ENCODE peak calls at places on chromosome 10, in four cellular contexts. D is IMR-90, A is mesendoderm, L is H1. B is an unnamed sample.

GRCh38 chr10:75410135-75410787 is 8.7 kb upstream of the ZNF503 start:
- DNase-seq in A (peak; percentile 18), L (no peak), D (no peak), B (no peak)

GRCh38 chr10:124249812-124250432 is 156.5 kb upstream of the CHST15 start:
- DNase-seq in D (no peak), A (peak; percentile 42), L (no peak), B (peak; percentile 35)

GRCh38 chr10:43262043-43262901 is 4.6 kb downstream of the RASGEF1A start:
- DNase-seq in A (peak; percentile 67), D (no peak), L (no peak), B (peak; percentile 35)

GRCh38 chr10:100826983-100827818 is 81.8 kb downstream of the PAX2 start:
- DNase-seq in L (no peak), D (no peak), A (peak; percentile 44), B (peak; percentile 56)

GRCh38 chr10:86267286-86268195 is 99.1 kb downstream of the GRID1 start:
- DNase-seq in L (no peak), D (no peak), A (peak; percentile 36), B (peak; percentile 24)

GRCh38 chr10:53256623-53257022 is 484.0 kb upstream of the MBL2 start:
- DNase-seq in L (peak; percentile 23), A (peak; percentile 95), D (no peak), B (peak; percentile 31)

GRCh38 chr10:128042131-128042610 is 84.1 kb downstream of the MKI67 start:
- DNase-seq in D (no peak), A (no peak), L (no peak), B (no peak)

GRCh38 chr10:27822286-27822685 is 76.7 kb upstream of the MKX start:
- DNase-seq in A (no peak), D (peak; percentile 58), L (no peak), B (no peak)

GRCh38 chr10:102509387-102509786 is 5.6 kb downstream of the SUFU start:
- DNase-seq in L (no peak), A (no peak), D (peak; percentile 80), B (no peak)

GRCh38 chr10:132397671-132398565 is 918 bp downstream of the PWWP2B start:
- DNase-seq in A (no peak), D (peak; percentile 47), L (no peak), B (no peak)

GRCh38 chr10:114629083-114629823 is 28.8 kb downstream of the ABLIM1 start:
- DNase-seq in A (no peak), L (no peak), D (no peak), B (no peak)

GRCh38 chr10:113961261-113961938 is 82.3 kb upstream of the ADRB1 start:
- DNase-seq in D (no peak), L (no peak), A (peak; percentile 28), B (no peak)

GRCh38 chr10:4671451-4672145 is 154.4 kb upstream of the AKR1E2 start:
- DNase-seq in A (no peak), L (no peak), D (peak; percentile 69), B (no peak)

GRCh38 chr10:102644646-102645387 is 538 bp downstream of the TRIM8 start:
- DNase-seq in L (peak; percentile 56), A (peak; percentile 89), D (peak; percentile 68), B (peak; percentile 89)

DNA sequence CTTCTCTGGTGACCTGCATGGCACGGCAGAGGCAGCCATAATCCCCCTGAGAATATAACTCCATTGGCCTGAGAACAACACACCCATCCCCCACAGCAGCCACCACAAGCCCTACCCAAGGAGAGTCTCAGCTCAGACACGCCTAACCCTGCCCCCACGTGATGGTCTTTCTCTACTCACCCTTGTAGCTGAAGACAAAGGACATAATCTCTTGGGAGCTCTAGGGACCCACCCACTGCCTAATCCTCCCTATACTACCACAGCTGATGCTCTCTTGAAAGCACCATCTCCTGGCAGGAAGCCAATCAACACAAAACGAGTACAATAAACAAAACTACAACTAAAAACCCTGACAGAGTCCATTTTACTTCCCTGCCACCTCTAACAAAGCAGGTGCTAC is 30.7 kb upstream of the HPSE2 start:
- DNase-seq in L (no peak), A (peak; percentile 45), D (no peak), B (no peak)
- H4K5ac ChIP-seq in L (no peak overlapping the region), A (no peak overlapping the region), D (no peak overlapping the region), B (no peak overlapping the region)

GRCh38 chr10:31584789-31585406 is 265.9 kb downstream of the ZEB1 start:
- DNase-seq in A (no peak), D (no peak), L (no peak), B (no peak)
- H4K5ac ChIP-seq in A (no peak overlapping the region), D (no peak overlapping the region), L (no peak overlapping the region), B (no peak overlapping the region)

DNA sequence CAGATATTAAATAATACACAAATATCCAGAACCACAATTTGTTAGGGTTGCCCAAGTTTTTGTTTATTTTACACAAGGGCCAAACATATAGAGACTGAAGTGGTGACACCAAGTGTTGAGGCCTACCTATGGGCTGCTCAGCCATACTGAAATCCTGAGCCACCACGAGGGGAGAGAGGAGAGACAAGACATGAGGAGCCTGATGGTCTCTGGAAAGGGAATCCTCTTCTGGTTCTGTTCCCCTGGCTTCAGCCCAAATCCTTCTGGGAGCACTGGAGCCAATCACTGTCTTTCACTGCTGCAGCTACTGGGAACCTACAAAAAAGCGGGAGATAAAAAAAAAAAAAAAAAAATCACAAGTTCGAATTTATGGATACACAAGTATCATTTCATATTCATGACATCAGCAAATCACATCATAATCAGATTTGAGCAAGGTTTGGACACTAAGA is 1.9 kb downstream of the SKIDA1 start:
- DNase-seq in L (no peak), D (peak; percentile 54), A (peak; percentile 85), B (no peak)
- H4K5ac ChIP-seq in L (peak overlapping the region; percentile 98), D (peak overlapping the region; percentile 61), A (no peak overlapping the region), B (no peak overlapping the region)

GRCh38 chr10:79047875-79048638 is 20.7 kb upstream of the ZMIZ1 start:
- DNase-seq in A (peak; percentile 60), D (no peak), L (no peak), B (no peak)
- H4K5ac ChIP-seq in A (no peak overlapping the region), D (no peak overlapping the region), L (no peak overlapping the region), B (no peak overlapping the region)

GRCh38 chr10:572066-572465 is 117.4 kb downstream of the DIP2C start:
- DNase-seq in L (no peak), D (no peak), A (no peak), B (no peak)

GRCh38 chr10:570631-571565 is 118.6 kb downstream of the DIP2C start:
- DNase-seq in L (no peak), A (no peak), D (no peak), B (peak; percentile 24)

GRCh38 chr10:568848-569247 is 120.6 kb downstream of the DIP2C start:
- DNase-seq in L (no peak), D (no peak), A (no peak), B (no peak)

GRCh38 chr10:571643-572042 is 117.8 kb downstream of the DIP2C start:
- DNase-seq in A (no peak), L (no peak), D (peak; percentile 45), B (no peak)

GRCh38 chr10:569961-570630 is 119.4 kb downstream of the DIP2C start:
- DNase-seq in L (no peak), D (no peak), A (no peak), B (no peak)
- H4K5ac ChIP-seq in L (no peak overlapping the region), D (no peak overlapping the region), A (no peak overlapping the region), B (no peak overlapping the region)

GRCh38 chr10:70192325-70192966 is 22.1 kb upstream of the SAR1A start:
- DNase-seq in A (no peak), D (peak; percentile 42), L (no peak), B (no peak)
- H4K5ac ChIP-seq in A (no peak overlapping the region), D (peak overlapping the region; percentile 100), L (no peak overlapping the region), B (no peak overlapping the region)

DNA sequence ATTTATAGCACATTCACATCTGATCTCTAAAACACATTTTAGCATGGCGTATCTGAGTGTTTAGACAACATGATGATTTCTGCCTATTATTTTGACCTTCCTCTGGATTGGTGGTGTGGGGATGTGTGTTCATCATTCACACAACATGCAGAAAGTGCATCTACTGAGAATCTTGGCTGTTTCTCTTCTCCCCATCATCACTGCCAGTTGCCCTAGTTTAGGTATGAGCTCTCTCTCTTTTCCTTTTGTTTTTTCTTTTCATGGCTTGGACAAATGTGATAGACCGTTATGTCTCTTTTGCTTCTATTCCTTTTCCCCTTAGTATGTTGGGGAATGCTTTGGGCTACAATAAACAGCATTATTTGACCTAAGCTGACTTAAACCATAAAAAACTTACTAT is 239.2 kb upstream of the FZD8 start:
- DNase-seq in L (no peak), A (no peak), D (no peak), B (no peak)
- H4K5ac ChIP-seq in L (no peak overlapping the region), A (no peak overlapping the region), D (no peak overlapping the region), B (no peak overlapping the region)

DNA sequence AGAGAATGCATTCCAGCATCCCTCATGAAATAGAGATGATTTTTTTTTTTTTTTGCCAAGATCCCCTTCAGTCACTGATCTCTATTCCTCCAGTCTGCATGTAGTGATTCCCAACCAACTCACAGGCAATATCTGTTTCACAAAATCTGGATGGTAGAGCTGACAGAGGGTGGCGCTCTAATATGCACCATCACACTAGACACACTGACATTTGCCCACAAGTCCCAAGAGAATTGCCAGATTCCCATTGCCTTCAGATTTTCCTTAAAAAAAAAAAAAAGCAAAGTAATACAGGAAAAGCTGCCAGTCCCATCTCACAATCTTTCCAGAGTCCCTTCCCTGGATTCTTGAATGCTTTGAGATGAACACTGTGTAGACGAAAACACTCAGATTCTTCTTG is 301.0 kb downstream of the SORCS1 start:
- DNase-seq in D (no peak), A (peak; percentile 53), L (no peak), B (no peak)
- H4K5ac ChIP-seq in D (no peak overlapping the region), A (no peak overlapping the region), L (no peak overlapping the region), B (no peak overlapping the region)

DNA sequence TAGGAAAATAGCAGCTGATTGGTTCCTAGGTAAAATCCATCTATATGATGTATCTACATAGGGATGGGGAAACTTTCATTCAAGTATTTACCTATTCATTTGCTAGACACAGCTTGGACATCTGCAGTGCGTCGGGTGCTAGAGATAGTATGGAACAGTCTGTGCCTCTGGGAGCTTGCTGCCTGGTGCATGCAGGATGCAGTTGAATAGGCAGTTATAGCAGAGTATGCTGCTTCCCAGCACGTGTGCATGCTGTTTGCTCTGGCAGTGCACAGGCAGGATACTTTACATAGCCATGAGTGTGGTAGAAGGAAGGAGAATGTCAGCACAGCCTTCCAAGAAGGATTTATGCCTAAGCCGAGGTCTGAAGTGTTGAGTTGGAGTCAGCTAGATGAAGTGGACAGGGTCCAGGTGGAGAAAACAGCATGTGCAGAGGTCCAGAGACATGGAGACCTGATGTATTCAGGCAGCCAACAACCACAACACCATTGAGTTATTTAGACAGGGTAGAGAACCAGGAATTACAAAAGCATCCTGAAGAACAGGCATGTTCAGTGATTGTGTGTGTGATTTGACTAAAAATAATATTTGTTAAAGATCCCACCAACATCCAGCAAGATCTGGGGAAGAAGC is 8.1 kb downstream of the MAP3K8 start:
- DNase-seq in L (no peak), D (no peak), A (no peak), B (no peak)
- H4K5ac ChIP-seq in L (no peak overlapping the region), D (no peak overlapping the region), A (no peak overlapping the region), B (no peak overlapping the region)

B was measured in H9.